ENCODE peak calls at places on chromosome 10, in four cellular contexts. S, P, U and A are unnamed samples.

GRCh38 chr10:19968745-19969144 is 152.5 kb downstream of the PLXDC2 start:
- DNase-seq in S (no peak), P (no peak), U (no peak), A (no peak)

GRCh38 chr10:119542990-119543813 is 683 bp upstream of the RGS10 start:
- DNase-seq in S (peak; percentile 34), P (no peak), U (peak; percentile 44), A (no peak)

GRCh38 chr10:23344251-23344841 is at the start of gene C10orf67:
- DNase-seq in S (peak; percentile 39), P (no peak), U (peak; percentile 20), A (no peak)

GRCh38 chr10:120963053-120963533 is 111.9 kb downstream of the WDR11 start:
- DNase-seq in S (no peak), P (peak; percentile 60), U (no peak), A (no peak)

GRCh38 chr10:110105873-110106272 is 98.1 kb downstream of the ADD3 start:
- DNase-seq in S (no peak), P (no peak), U (no peak), A (no peak)

GRCh38 chr10:51789903-51790302 is 90.5 kb upstream of the CSTF2T start:
- DNase-seq in S (no peak), P (no peak), U (peak; percentile 67), A (no peak)

GRCh38 chr10:93357680-93358079 is 124.5 kb downstream of the MYOF start:
- DNase-seq in S (no peak), P (no peak), U (peak; percentile 42), A (no peak)

GRCh38 chr10:124647421-124648130 is 96.6 kb downstream of the FAM53B start:
- DNase-seq in S (peak; percentile 28), P (no peak), U (peak; percentile 20), A (no peak)

GRCh38 chr10:20058135-20058534 is 241.9 kb downstream of the PLXDC2 start:
- DNase-seq in S (no peak), P (no peak), U (no peak), A (no peak)

GRCh38 chr10:119263966-119264621 is 56.7 kb downstream of the GRK5 start:
- DNase-seq in S (no peak), P (no peak), U (peak; percentile 58), A (no peak)

GRCh38 chr10:132094581-132095234 is 29.0 kb downstream of the JAKMIP3 start:
- DNase-seq in S (no peak), P (peak; percentile 65), U (no peak), A (no peak)

GRCh38 chr10:49134327-49134726 is 506 bp upstream of the FAM170B start:
- DNase-seq in S (no peak), P (peak; percentile 7), U (no peak), A (no peak)

GRCh38 chr10:122657255-122657654 is 42.4 kb downstream of the C10orf120 start:
- DNase-seq in S (no peak), P (no peak), U (no peak), A (no peak)

GRCh38 chr10:23094786-23095403 is 484 bp upstream of the MSRB2 start:
- DNase-seq in S (no peak), P (no peak), U (no peak), A (no peak)

GRCh38 chr10:89393898-89394297 is 1.5 kb downstream of the IFIT1 start:
- DNase-seq in S (no peak), P (no peak), U (no peak), A (no peak)

GRCh38 chr10:69068549-69068948 is 19.4 kb upstream of the SRGN start:
- DNase-seq in S (no peak), P (no peak), U (peak; percentile 40), A (no peak)

GRCh38 chr10:26503911-26504310 is 65.8 kb downstream of the APBB1IP start:
- DNase-seq in S (no peak), P (no peak), U (no peak), A (no peak)

GRCh38 chr10:114327537-114328277 is 76.6 kb downstream of the AFAP1L2 start:
- DNase-seq in S (no peak), P (no peak), U (no peak), A (no peak)

GRCh38 chr10:70418229-70418628 is 14.3 kb downstream of the EIF4EBP2 start:
- DNase-seq in S (peak; percentile 80), P (no peak), U (peak; percentile 32), A (peak; percentile 9)

GRCh38 chr10:71964669-71965515 is 697 bp downstream of the CHST3 start:
- DNase-seq in S (peak; percentile 53), P (peak; percentile 88), U (peak; percentile 80), A (no peak)

GRCh38 chr10:14330390-14331071 is at the start of gene FRMD4A:
- DNase-seq in S (no peak), P (no peak), U (no peak), A (no peak)

GRCh38 chr10:2935647-2936386 is 131.5 kb upstream of the PFKP start:
- DNase-seq in S (no peak), P (no peak), U (no peak), A (no peak)

GRCh38 chr10:72186213-72186612 is 29.6 kb upstream of the ANAPC16 start:
- DNase-seq in S (no peak), P (no peak), U (peak; percentile 65), A (no peak)

GRCh38 chr10:104479906-104480579 is 126.4 kb downstream of the CFAP58 start:
- DNase-seq in S (peak; percentile 2), P (no peak), U (peak; percentile 81), A (no peak)

GRCh38 chr10:3755440-3756359 is 29.3 kb downstream of the KLF6 start:
- DNase-seq in S (peak; percentile 68), P (no peak), U (peak; percentile 86), A (no peak)

GRCh38 chr10:78589687-78590086 is 479.1 kb upstream of the ZMIZ1 start:
- DNase-seq in S (no peak), P (peak; percentile 14), U (no peak), A (no peak)

GRCh38 chr10:57657164-57657765 is 610.4 kb downstream of the IPMK start:
- DNase-seq in S (peak; percentile 59), P (no peak), U (peak; percentile 60), A (no peak)

GRCh38 chr10:28054211-28054888 is 55.5 kb upstream of the ODAD2 start:
- DNase-seq in S (peak; percentile 59), P (no peak), U (peak; percentile 74), A (peak; percentile 92)

GRCh38 chr10:4212111-4212635 is 427.2 kb upstream of the KLF6 start:
- DNase-seq in S (no peak), P (no peak), U (no peak), A (no peak)

GRCh38 chr10:122331615-122332446 is 42.7 kb upstream of the PLEKHA1 start:
- DNase-seq in S (no peak), P (peak; percentile 28), U (no peak), A (no peak)

GRCh38 chr10:33026422-33026821 is 68.4 kb upstream of the ITGB1 start:
- DNase-seq in S (no peak), P (no peak), U (no peak), A (no peak)

GRCh38 chr10:15516284-15516956 is 145.3 kb upstream of the FAM171A1 start:
- DNase-seq in S (no peak), P (no peak), U (no peak), A (no peak)

GRCh38 chr10:120460191-120460590 is 3.2 kb downstream of the PLPP4 start:
- DNase-seq in S (no peak), P (no peak), U (peak; percentile 29), A (no peak)

GRCh38 chr10:95907454-95908253 is at the start of gene CC2D2B:
- DNase-seq in S (peak; percentile 81), P (peak; percentile 90), U (peak; percentile 79), A (no peak)

GRCh38 chr10:10807106-10807505 is 210.6 kb upstream of the CELF2 start:
- DNase-seq in S (no peak), P (no peak), U (no peak), A (no peak)

GRCh38 chr10:33612116-33612515 is 277.6 kb upstream of the NRP1 start:
- DNase-seq in S (peak; percentile 20), P (no peak), U (peak; percentile 80), A (no peak)

DNA sequence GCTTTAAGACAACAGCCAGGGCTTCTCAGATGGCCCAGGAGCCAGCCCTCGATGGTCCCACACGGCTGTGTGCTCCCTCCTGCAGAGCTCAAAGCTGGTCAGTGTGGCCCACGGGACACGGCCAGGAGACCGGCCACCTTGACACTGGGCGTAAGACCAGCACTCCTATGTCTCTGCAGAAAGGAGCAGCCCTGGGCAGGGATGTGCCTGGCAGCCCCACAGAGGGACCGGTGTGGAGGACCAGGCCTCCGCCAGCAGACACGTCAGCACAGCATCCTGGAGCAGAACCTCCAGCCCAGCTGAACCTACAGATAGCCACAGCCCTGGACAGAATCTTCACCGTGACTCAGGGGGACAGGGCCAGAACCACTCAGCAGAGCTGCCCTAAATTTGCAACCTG is 132.5 kb downstream of the DIP2C start:
- DNase-seq in S (no peak), P (no peak), U (no peak), A (no peak)
- H3K4me3 ChIP-seq in S (no peak overlapping the region), P (no peak overlapping the region), U (no peak overlapping the region), A (no peak overlapping the region)

GRCh38 chr10:63003816-63004453 is 129.2 kb upstream of the NRBF2 start:
- DNase-seq in S (no peak), P (no peak), U (peak; percentile 6), A (no peak)
- TF ChIP-seq CTCF in S (peak; percentile 32), P (no peak), U (peak; percentile 16), A (peak; percentile 22)

GRCh38 chr10:84900141-84900540 is 571.8 kb downstream of the CCSER2 start:
- DNase-seq in S (no peak), P (no peak), U (no peak), A (no peak)
- H3K4me3 ChIP-seq in S (no peak overlapping the region), P (no peak overlapping the region), U (no peak overlapping the region), A (no peak overlapping the region)

DNA sequence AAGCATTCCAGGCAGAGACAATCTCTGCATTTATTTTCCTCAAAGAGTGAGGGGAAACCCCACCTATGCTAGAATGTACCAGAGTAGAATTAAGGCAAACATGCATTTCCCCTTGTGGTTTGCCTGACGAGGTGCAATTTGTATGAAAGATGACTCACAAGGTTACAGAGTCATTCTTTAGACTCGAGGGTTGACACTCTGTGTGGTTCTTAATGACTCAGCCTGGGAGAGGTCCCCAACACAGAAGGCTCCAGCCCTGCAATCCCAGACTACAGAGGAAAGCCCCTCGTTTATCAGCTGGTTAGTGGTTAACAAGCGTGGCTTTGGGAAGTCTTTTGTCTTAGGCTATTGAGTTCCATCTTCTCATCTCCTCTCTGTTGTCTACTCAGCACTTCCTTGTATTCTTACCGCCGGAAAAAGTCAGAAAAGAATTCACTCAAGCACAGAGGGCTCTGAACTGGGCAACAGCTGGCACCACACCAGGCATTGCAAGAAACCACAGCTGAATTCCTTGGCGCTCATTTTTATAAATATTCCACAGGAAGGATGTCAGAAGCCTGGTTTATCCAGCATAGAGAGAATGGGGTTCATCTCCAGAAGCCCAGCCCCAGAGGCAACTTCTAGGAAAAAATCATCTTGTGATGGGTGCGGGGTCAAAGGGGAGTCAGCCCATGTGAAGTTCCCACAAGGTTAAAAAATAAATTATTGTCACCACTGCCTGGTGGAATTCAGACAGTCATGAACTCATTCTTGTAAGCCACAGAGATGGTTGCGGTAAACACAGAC is 24.4 kb upstream of the SVIL start:
- DNase-seq in S (peak; percentile 100), P (no peak), U (peak; percentile 100), A (peak; percentile 99)
- TF ChIP-seq CTCF in S (peak; percentile 58), P (peak; percentile 22), U (peak; percentile 76), A (peak; percentile 30)